ENCODE peak calls at places on chromosome 5, in seven cellular contexts. Q, K, D, E, F, Z and N are unnamed samples.
A peak's percentile ranks its signal among the peaks of the same experiment; 100 is the strongest.

GRCh38 chr5:109685916-109686315 is 3.8 kb upstream of the MAN2A1 start:
- DNase-seq in Q (no peak), K (no peak), D (no peak), E (no peak), F (no peak), Z (no peak), N (no peak)

GRCh38 chr5:32217886-32218396 is 43.8 kb upstream of the GOLPH3 start:
- DNase-seq in Q (peak; percentile 30), K (no peak), D (no peak), E (no peak), F (peak; percentile 21), Z (no peak), N (no peak)

GRCh38 chr5:120683580-120683979 is 219.5 kb downstream of the PRR16 start:
- DNase-seq in Q (no peak), K (no peak), D (no peak), E (no peak), F (no peak), Z (peak; percentile 33), N (no peak)

GRCh38 chr5:129460951-129461815 is 1.1 kb downstream of the ADAMTS19 start:
- DNase-seq in Q (no peak), K (no peak), D (no peak), E (no peak), F (peak; percentile 49), Z (no peak), N (no peak)

GRCh38 chr5:98173334-98173733 is 600.1 kb upstream of the RGMB start:
- DNase-seq in Q (no peak), K (peak; percentile 10), D (no peak), E (no peak), F (no peak), Z (peak; percentile 84), N (no peak)

GRCh38 chr5:112284561-112284960 is 134.5 kb downstream of the EPB41L4A start:
- DNase-seq in Q (no peak), K (no peak), D (no peak), E (no peak), F (no peak), Z (no peak), N (no peak)

GRCh38 chr5:108144332-108144731 is 237.6 kb downstream of the FBXL17 start:
- DNase-seq in Q (no peak), K (no peak), D (no peak), E (no peak), F (no peak), Z (no peak), N (no peak)

GRCh38 chr5:78627766-78628165 is 20.8 kb downstream of the LHFPL2 start:
- DNase-seq in Q (no peak), K (peak; percentile 50), D (no peak), E (no peak), F (no peak), Z (peak; percentile 54), N (no peak)

GRCh38 chr5:75610201-75610600 is 1.1 kb upstream of the ANKDD1B start:
- DNase-seq in Q (no peak), K (no peak), D (no peak), E (no peak), F (no peak), Z (no peak), N (no peak)

GRCh38 chr5:112407240-112407639 is 11.8 kb downstream of the EPB41L4A start:
- DNase-seq in Q (no peak), K (no peak), D (no peak), E (no peak), F (no peak), Z (no peak), N (no peak)

GRCh38 chr5:104635216-104635615 is 1072.6 kb upstream of the NUDT12 start:
- DNase-seq in Q (no peak), K (no peak), D (no peak), E (no peak), F (no peak), Z (peak; percentile 54), N (no peak)

GRCh38 chr5:41199660-41200059 is 13.7 kb downstream of the C6 start:
- DNase-seq in Q (no peak), K (no peak), D (no peak), E (no peak), F (no peak), Z (no peak), N (no peak)

GRCh38 chr5:133844836-133845235 is 123.6 kb downstream of the C5orf15 start:
- DNase-seq in Q (no peak), K (no peak), D (no peak), E (no peak), F (no peak), Z (no peak), N (no peak)

GRCh38 chr5:142767925-142768324 is 2.3 kb upstream of the ARHGAP26 start:
- DNase-seq in Q (no peak), K (no peak), D (no peak), E (no peak), F (no peak), Z (no peak), N (no peak)

GRCh38 chr5:165928971-165929370 is 2362.5 kb upstream of the WWC1 start:
- DNase-seq in Q (no peak), K (no peak), D (no peak), E (no peak), F (no peak), Z (no peak), N (no peak)

GRCh38 chr5:68547621-68548020 is 332.1 kb downstream of the PIK3R1 start:
- DNase-seq in Q (no peak), K (no peak), D (no peak), E (no peak), F (no peak), Z (peak; percentile 42), N (no peak)

GRCh38 chr5:69276422-69277174 is 41.9 kb downstream of the CDK7 start:
- DNase-seq in Q (no peak), K (no peak), D (no peak), E (no peak), F (no peak), Z (peak; percentile 78), N (peak; percentile 70)

GRCh38 chr5:67474597-67475238 is 278.1 kb upstream of the CD180 start:
- DNase-seq in Q (no peak), K (no peak), D (no peak), E (no peak), F (no peak), Z (no peak), N (no peak)

GRCh38 chr5:94329115-94329514 is 289.3 kb downstream of the KIAA0825 start:
- DNase-seq in Q (no peak), K (no peak), D (no peak), E (no peak), F (no peak), Z (no peak), N (no peak)

GRCh38 chr5:94326579-94326978 is 291.8 kb downstream of the KIAA0825 start:
- DNase-seq in Q (no peak), K (no peak), D (no peak), E (no peak), F (no peak), Z (no peak), N (no peak)
- TF ChIP-seq CTCF in Q (no peak), K (peak; percentile 37), D (no peak), E (no peak), F (no peak), Z (no peak), N (no peak)

GRCh38 chr5:88875609-88876234 is 7.3 kb downstream of the MEF2C start:
- DNase-seq in Q (no peak), K (no peak), D (no peak), E (no peak), F (no peak), Z (no peak), N (no peak)
- H3K4me3 ChIP-seq in Q (no peak overlapping the region), K (no peak overlapping the region), D (peak overlapping the region; percentile 86), E (peak overlapping the region; percentile 7), F (peak overlapping the region; percentile 60), Z (no peak overlapping the region), N (no peak overlapping the region)

GRCh38 chr5:38673671-38674071 is 117.2 kb upstream of the LIFR start:
- DNase-seq in Q (no peak), K (no peak), D (no peak), E (no peak), F (no peak), Z (no peak), N (no peak)
- TF ChIP-seq CTCF in Q (no peak), K (no peak), D (no peak), E (no peak), F (no peak), Z (no peak), N (no peak)

GRCh38 chr5:150670961-150671337 is 9.9 kb downstream of the MYOZ3 start:
- DNase-seq in Q (no peak), K (no peak), D (no peak), E (no peak), F (no peak), Z (no peak), N (no peak)

GRCh38 chr5:150672237-150672883 is 11.3 kb downstream of the MYOZ3 start:
- DNase-seq in Q (peak; percentile 25), K (no peak), D (no peak), E (no peak), F (peak; percentile 63), Z (no peak), N (no peak)

GRCh38 chr5:150671509-150672236 is 10.6 kb downstream of the MYOZ3 start:
- DNase-seq in Q (no peak), K (no peak), D (no peak), E (no peak), F (no peak), Z (no peak), N (no peak)

GRCh38 chr5:150672884-150673275 is 11.8 kb downstream of the MYOZ3 start:
- DNase-seq in Q (no peak), K (no peak), D (no peak), E (no peak), F (no peak), Z (no peak), N (no peak)

GRCh38 chr5:150670275-150670960 is 9.4 kb downstream of the MYOZ3 start:
- DNase-seq in Q (no peak), K (no peak), D (no peak), E (no peak), F (no peak), Z (no peak), N (no peak)
- H3K4me3 ChIP-seq in Q (no peak overlapping the region), K (no peak overlapping the region), D (no peak overlapping the region), E (no peak overlapping the region), F (no peak overlapping the region), Z (no peak overlapping the region), N (no peak overlapping the region)

GRCh38 chr5:102974177-102974576 is 145.8 kb downstream of the GIN1 start:
- DNase-seq in Q (no peak), K (no peak), D (no peak), E (no peak), F (no peak), Z (no peak), N (no peak)
- TF ChIP-seq CTCF in Q (no peak), K (no peak), D (no peak), E (no peak), F (no peak), Z (no peak), N (peak; percentile 14)

GRCh38 chr5:10233505-10233904 is 16.2 kb downstream of the ATPSCKMT start:
- DNase-seq in Q (peak; percentile 78), K (peak; percentile 94), D (no peak), E (no peak), F (peak; percentile 51), Z (peak; percentile 97), N (no peak)
- H3K4me3 ChIP-seq in Q (no peak overlapping the region), K (no peak overlapping the region), D (no peak overlapping the region), E (no peak overlapping the region), F (no peak overlapping the region), Z (no peak overlapping the region), N (no peak overlapping the region)